ENCODE peak calls at places on chromosome X, in ten cellular contexts. O, H, Z, K, A, J, G, D, R and E are unnamed samples. For H3K4me1, the result is how much of the 10 kb centered on the place peaks cover.

GRCh38 chrX:44903107-44903506 is 30.1 kb downstream of the KDM6A start:
- DNase-seq in O (no peak), D (no peak), Z (no peak), R (no peak), K (peak), J (no peak), A (no peak), H (no peak), G (peak), E (no peak)

GRCh38 chrX:70592091-70592490 is 147.5 kb downstream of the DLG3 start:
- DNase-seq in R (no peak), J (no peak), H (no peak), Z (no peak), D (no peak), O (no peak), G (peak), A (no peak), K (no peak), E (no peak)

GRCh38 chrX:74925210-74926088 is at the start of gene NEXMIF:
- DNase-seq in J (no peak), K (no peak), O (peak), A (peak), R (peak), D (peak), Z (peak), G (no peak), H (no peak), E (no peak)

GRCh38 chrX:9464435-9465371 is at the start of gene TBL1X:
- DNase-seq in G (no peak), H (no peak), J (peak), A (peak), R (peak), K (peak), O (peak), D (peak), Z (peak), E (no peak)

GRCh38 chrX:155613927-155614559 is 1.3 kb upstream of the TMLHE start:
- DNase-seq in J (no peak), D (no peak), A (no peak), K (no peak), H (no peak), O (no peak), R (no peak), G (no peak), Z (no peak), E (no peak)

GRCh38 chrX:148146121-148146520 is 165.0 kb downstream of the FMR1NB start:
- DNase-seq in J (no peak), Z (no peak), H (no peak), A (no peak), O (no peak), G (no peak), K (no peak), D (no peak), R (no peak), E (no peak)

GRCh38 chrX:66833426-66833825 is 194.5 kb upstream of the EDA2R start:
- DNase-seq in J (no peak), H (no peak), O (no peak), K (no peak), G (no peak), R (no peak), D (no peak), Z (no peak), A (no peak), E (no peak)

GRCh38 chrX:446243-446642 is 59.5 kb upstream of the PPP2R3B start:
- DNase-seq in O (no peak), D (no peak), J (no peak), Z (peak), K (no peak), A (no peak), H (no peak), R (peak), G (no peak), E (no peak)

GRCh38 chrX:153967536-153968214 is 3.9 kb downstream of the HCFC1 start:
- DNase-seq in K (no peak), R (no peak), Z (no peak), J (no peak), O (no peak), G (no peak), D (no peak), H (no peak), A (no peak), E (no peak)

GRCh38 chrX:75038925-75039324 is 113.7 kb upstream of the NEXMIF start:
- DNase-seq in J (no peak), Z (no peak), K (no peak), A (no peak), H (no peak), G (peak), O (no peak), D (no peak), R (no peak), E (no peak)

GRCh38 chrX:2445662-2446623 is 54.8 kb downstream of the DHRSX start:
- DNase-seq in R (peak), G (peak), K (no peak), A (no peak), J (no peak), Z (peak), H (no peak), D (no peak), O (no peak), E (no peak)

GRCh38 chrX:155755706-155756337 is 125.3 kb upstream of the VAMP7 start:
- DNase-seq in A (no peak), G (no peak), Z (no peak), K (no peak), D (no peak), R (no peak), J (no peak), O (no peak), H (no peak), E (no peak)

GRCh38 chrX:17692709-17693346 is 44.5 kb upstream of the SCML1 start:
- DNase-seq in D (no peak), A (no peak), J (no peak), R (no peak), G (no peak), Z (no peak), H (no peak), O (no peak), K (no peak), E (no peak)

GRCh38 chrX:66030505-66031317 is 9.2 kb downstream of the VSIG4 start:
- DNase-seq in O (no peak), A (peak), J (no peak), K (peak), G (peak), D (peak), H (no peak), R (no peak), Z (no peak), E (no peak)

GRCh38 chrX:123217077-123217476 is 33.0 kb downstream of the GRIA3 start:
- DNase-seq in G (no peak), O (no peak), H (no peak), D (no peak), K (peak), J (no peak), R (no peak), Z (no peak), A (no peak), E (peak)

GRCh38 chrX:155956099-155956498 is 41.4 kb upstream of the IL9R start:
- DNase-seq in D (no peak), A (no peak), O (no peak), J (no peak), Z (no peak), H (no peak), K (no peak), G (no peak), R (no peak), E (no peak)

GRCh38 chrX:70979136-70979762 is 48.4 kb upstream of the SLC7A3 start:
- DNase-seq in A (peak), Z (no peak), H (no peak), G (no peak), D (no peak), K (peak), O (no peak), R (no peak), J (no peak), E (no peak)

GRCh38 chrX:64205441-64205734 is at the start of gene AMER1:
- DNase-seq in G (no peak), D (peak), K (no peak), R (no peak), J (no peak), Z (no peak), O (no peak), A (no peak), H (no peak), E (no peak)

GRCh38 chrX:91414710-91415109 is 19.9 kb upstream of the PABPC5 start:
- DNase-seq in Z (no peak), R (no peak), K (peak), A (peak), D (no peak), G (no peak), J (no peak), H (no peak), O (no peak), E (no peak)

GRCh38 chrX:152637649-152638442 is at the start of gene GABRQ:
- DNase-seq in O (peak), J (no peak), Z (no peak), D (peak), R (no peak), A (peak), H (peak), K (peak), G (peak), E (peak)

GRCh38 chrX:132614297-132614696 is 125.5 kb upstream of the MBNL3 start:
- DNase-seq in A (no peak), R (no peak), D (no peak), J (no peak), O (no peak), H (no peak), K (no peak), G (no peak), Z (no peak), E (no peak)

GRCh38 chrX:43718956-43719355 is 62.9 kb downstream of the MAOA start:
- DNase-seq in G (no peak), D (no peak), R (no peak), J (no peak), H (no peak), K (no peak), Z (no peak), A (no peak), O (no peak), E (no peak)

GRCh38 chrX:24149346-24150050 is at the start of gene ZFX:
- DNase-seq in H (no peak), D (peak), O (peak), A (peak), G (no peak), K (peak), J (peak), Z (peak), R (peak), E (no peak)

GRCh38 chrX:97563531-97564133 is 679.9 kb downstream of the RPA4 start:
- DNase-seq in J (no peak), O (peak), D (peak), Z (peak), H (no peak), G (no peak), A (no peak), R (peak), K (no peak), E (no peak)
- H3K4me3 ChIP-seq in J (peak), O (peak), D (peak), Z (peak), H (peak), G (no peak), A (peak), R (peak), K (no peak), E (peak)

DNA sequence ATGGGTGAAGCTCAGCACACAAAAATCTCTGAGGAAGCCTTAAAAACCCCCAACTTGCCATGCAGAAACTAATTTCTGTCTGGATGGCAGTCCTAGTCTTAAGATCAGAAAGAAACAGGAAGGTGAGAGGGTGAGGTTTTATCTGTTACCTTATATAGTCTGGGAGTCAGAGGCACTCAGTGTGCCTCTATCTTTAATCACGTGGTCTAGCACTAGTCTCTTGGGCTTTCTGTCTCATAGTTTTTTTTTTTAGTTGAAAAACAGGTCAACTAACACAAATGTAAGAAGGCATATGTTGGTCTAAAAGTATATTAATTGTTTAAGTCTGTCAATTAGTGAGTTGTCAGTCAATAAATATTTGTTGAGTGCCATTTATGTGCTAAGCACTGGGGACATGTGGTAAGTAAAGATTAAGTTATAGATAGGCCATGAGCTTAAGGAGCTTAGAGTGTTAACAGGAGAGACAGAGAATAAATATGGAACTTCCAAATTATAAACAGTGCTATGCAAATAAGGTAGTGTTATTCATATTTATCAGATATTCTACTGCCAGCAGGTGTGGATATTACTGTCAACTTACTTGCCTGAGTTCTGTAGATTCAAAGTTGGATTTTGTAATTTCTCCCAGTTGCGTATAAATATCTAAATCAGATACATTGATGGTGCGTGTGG is 6.9 kb downstream of the CYBB start:
- DNase-seq in J (no peak), A (no peak), H (no peak), D (no peak), K (peak), G (no peak), Z (no peak), R (no peak), O (no peak), E (no peak)
- H3K4me1 ChIP-seq in J (under half), A (under half), H (under half), D (under half), K (under half), G (under half), Z (under half), R (under half), O (under half), E (under half)

GRCh38 chrX:7086384-7086783 is 61.1 kb upstream of the STS start:
- DNase-seq in A (no peak), H (no peak), R (no peak), Z (no peak), K (no peak), J (no peak), O (no peak), G (no peak), D (no peak), E (no peak)
- TF ChIP-seq POLR2AphosphoS5 in A (no peak), H (no peak), R (no peak), Z (no peak), K (no peak), J (no peak), O (no peak), G (no peak), D (no peak), E (no peak)

GRCh38 chrX:137749282-137749681 is 183.4 kb downstream of the ZIC3 start:
- DNase-seq in D (no peak), O (no peak), H (no peak), A (no peak), G (no peak), K (no peak), R (no peak), Z (no peak), J (no peak), E (no peak)

GRCh38 chrX:137746289-137746688 is 180.4 kb downstream of the ZIC3 start:
- DNase-seq in D (no peak), G (no peak), R (no peak), J (no peak), Z (no peak), A (no peak), H (no peak), K (no peak), O (no peak), E (no peak)

GRCh38 chrX:137748827-137749226 is 182.9 kb downstream of the ZIC3 start:
- DNase-seq in K (no peak), O (no peak), J (no peak), D (no peak), A (no peak), H (no peak), Z (no peak), R (no peak), G (no peak), E (no peak)

GRCh38 chrX:137743414-137743813 is 177.5 kb downstream of the ZIC3 start:
- DNase-seq in A (no peak), R (no peak), G (no peak), H (no peak), J (no peak), O (no peak), D (no peak), K (no peak), Z (no peak), E (no peak)

GRCh38 chrX:137747231-137747630 is 181.3 kb downstream of the ZIC3 start:
- DNase-seq in H (no peak), J (no peak), A (no peak), O (no peak), K (no peak), D (no peak), G (no peak), R (no peak), Z (no peak), E (no peak)
- H3K4me3 ChIP-seq in H (no peak), J (no peak), A (no peak), O (no peak), K (no peak), D (no peak), G (no peak), R (no peak), Z (no peak), E (no peak)

GRCh38 chrX:106954041-106954440 is 33.8 kb downstream of the CLDN2 start:
- DNase-seq in Z (no peak), D (no peak), O (no peak), H (no peak), J (no peak), A (no peak), K (no peak), G (no peak), R (no peak), E (no peak)
- H3K4me1 ChIP-seq in Z (under half), D (under half), O (under half), H (under half), J (under half), A (under half), K (under half), G (under half), R (under half), E (under half)

GRCh38 chrX:111349098-111349497 is 62.9 kb downstream of the DCX start:
- DNase-seq in Z (no peak), G (no peak), K (no peak), J (no peak), R (no peak), A (no peak), O (no peak), D (no peak), H (no peak), E (no peak)

GRCh38 chrX:111355523-111356122 is 56.4 kb downstream of the DCX start:
- DNase-seq in J (no peak), H (no peak), A (no peak), Z (no peak), G (no peak), K (no peak), O (no peak), R (no peak), D (no peak), E (no peak)

GRCh38 chrX:111349934-111350333 is 62.1 kb downstream of the DCX start:
- DNase-seq in H (no peak), K (no peak), J (no peak), Z (no peak), D (no peak), A (no peak), G (no peak), O (no peak), R (no peak), E (no peak)

GRCh38 chrX:111352424-111352823 is 59.6 kb downstream of the DCX start:
- DNase-seq in O (peak), Z (peak), A (peak), D (peak), G (no peak), R (no peak), H (no peak), K (no peak), J (peak), E (no peak)

GRCh38 chrX:111353810-111354209 is 58.2 kb downstream of the DCX start:
- DNase-seq in R (no peak), G (no peak), H (no peak), D (no peak), Z (no peak), A (no peak), J (no peak), K (no peak), O (no peak), E (no peak)
- TF ChIP-seq POLR2AphosphoS5 in R (no peak), G (no peak), H (no peak), D (no peak), Z (peak), A (no peak), J (no peak), K (no peak), O (no peak), E (no peak)

GRCh38 chrX:69125094-69125493 is 40.2 kb downstream of the PJA1 start:
- DNase-seq in K (no peak), O (no peak), G (no peak), Z (no peak), D (no peak), J (no peak), R (no peak), H (no peak), A (no peak), E (no peak)

GRCh38 chrX:69127466-69127865 is 37.8 kb downstream of the PJA1 start:
- DNase-seq in K (no peak), J (no peak), A (no peak), D (no peak), H (no peak), Z (no peak), R (no peak), O (no peak), G (no peak), E (no peak)

GRCh38 chrX:69130448-69130847 is 34.8 kb downstream of the PJA1 start:
- DNase-seq in G (no peak), A (no peak), O (no peak), J (no peak), R (no peak), Z (no peak), K (no peak), H (no peak), D (no peak), E (no peak)

GRCh38 chrX:69126642-69127041 is 38.6 kb downstream of the PJA1 start:
- DNase-seq in H (no peak), Z (no peak), G (no peak), J (no peak), K (no peak), O (peak), D (no peak), R (no peak), A (no peak), E (no peak)

GRCh38 chrX:69128573-69128972 is 36.7 kb downstream of the PJA1 start:
- DNase-seq in J (no peak), Z (no peak), D (no peak), R (no peak), O (peak), G (no peak), K (peak), A (peak), H (no peak), E (no peak)
- H3K4me3 ChIP-seq in J (peak), Z (peak), D (no peak), R (no peak), O (peak), G (no peak), K (no peak), A (no peak), H (peak), E (peak)

GRCh38 chrX:107736781-107737531 is 38.6 kb downstream of the TSC22D3 start:
- DNase-seq in R (peak), H (no peak), O (no peak), Z (no peak), A (no peak), J (no peak), K (no peak), D (no peak), G (no peak), E (no peak)

GRCh38 chrX:107731831-107732502 is 43.6 kb downstream of the TSC22D3 start:
- DNase-seq in A (peak), G (peak), R (peak), D (peak), J (peak), Z (peak), H (peak), O (peak), K (peak), E (no peak)

GRCh38 chrX:107730991-107731766 is 44.4 kb downstream of the TSC22D3 start:
- DNase-seq in G (no peak), Z (no peak), H (no peak), J (no peak), R (peak), O (no peak), A (no peak), D (no peak), K (no peak), E (no peak)

GRCh38 chrX:107733686-107734085 is 41.9 kb downstream of the TSC22D3 start:
- DNase-seq in Z (no peak), K (no peak), D (no peak), J (no peak), O (no peak), H (no peak), A (no peak), R (peak), G (no peak), E (no peak)

DNA sequence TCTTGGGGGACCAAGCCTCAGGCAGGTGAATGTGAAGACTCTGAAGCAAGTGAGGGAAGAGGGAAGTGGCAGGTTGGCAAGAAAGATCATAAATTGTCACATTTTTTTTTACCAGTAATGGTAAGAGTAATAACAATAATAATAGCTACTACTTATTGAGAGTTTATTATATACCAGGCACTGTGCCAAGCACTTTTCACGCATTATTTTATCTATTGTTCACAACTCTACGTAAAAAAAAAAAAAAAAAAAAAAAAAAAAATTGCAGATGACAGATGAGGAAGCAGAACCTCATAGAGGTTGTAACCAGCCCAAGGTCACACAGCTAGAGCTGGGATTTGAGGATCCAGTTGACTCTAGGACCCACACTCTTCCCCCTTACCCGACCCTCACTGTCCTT is 40.9 kb downstream of the TSC22D3 start:
- DNase-seq in D (no peak), R (no peak), K (no peak), Z (no peak), A (no peak), O (no peak), H (no peak), J (no peak), G (no peak), E (no peak)
- H3K4me1 ChIP-seq in D (under half), R (under half), K (under half), Z (under half), A (under half), O (half or more), H (half or more), J (under half), G (under half), E (under half)